ENCODE peak calls at places on chromosomes 16 and 17, in four cellular contexts. C, F, Z and Q are unnamed samples.

GRCh38 chr17:43020789-43021738 is 1.1 kb downstream of the VAT1 start:
- DNase-seq in C (peak), F (peak), Z (no peak), Q (no peak)

GRCh38 chr16:70253291-70254094 is 1.8 kb upstream of the EXOSC6 start:
- DNase-seq in C (peak), Z (no peak), F (no peak), Q (no peak)

GRCh38 chr16:2744711-2745110 is 7.7 kb upstream of the SRRM2 start:
- DNase-seq in F (no peak), C (no peak), Z (no peak), Q (no peak)

GRCh38 chr16:82832861-82833260 is 206.1 kb downstream of the CDH13 start:
- DNase-seq in C (no peak), Z (peak), F (no peak), Q (no peak)

GRCh38 chr16:21667575-21667974 is 3.8 kb downstream of the OTOA start:
- DNase-seq in Z (no peak), C (no peak), F (no peak), Q (no peak)

GRCh38 chr16:12998376-12999085 is 97.1 kb downstream of the SHISA9 start:
- DNase-seq in Z (no peak), C (no peak), F (no peak), Q (no peak)

GRCh38 chr17:57017625-57018024 is 39.7 kb downstream of the SCPEP1 start:
- DNase-seq in Z (no peak), F (no peak), C (no peak), Q (no peak)

GRCh38 chr16:75506567-75506966 is 11.3 kb upstream of the CHST6 start:
- DNase-seq in Z (no peak), C (no peak), F (no peak), Q (peak)

GRCh38 chr16:46748775-46749705 is 896 bp upstream of the MYLK3 start:
- DNase-seq in C (peak), F (peak), Z (no peak), Q (no peak)

GRCh38 chr17:28745777-28746473 is 2.1 kb downstream of the TRAF4 start:
- DNase-seq in Z (no peak), F (peak), C (no peak), Q (peak)

GRCh38 chr16:16120382-16121184 is 102.7 kb downstream of the ABCC6 start:
- DNase-seq in C (no peak), Z (no peak), F (peak), Q (no peak)

GRCh38 chr17:48596000-48596734 is 2.6 kb upstream of the HOXB5 start:
- DNase-seq in C (peak), Z (no peak), F (no peak), Q (no peak)

GRCh38 chr16:79097781-79098180 is 502.8 kb downstream of the MAF start:
- DNase-seq in C (peak), Z (no peak), F (no peak), Q (no peak)

GRCh38 chr17:78364436-78365281 is 4.8 kb upstream of the SOCS3 start:
- DNase-seq in F (no peak), C (no peak), Z (no peak), Q (no peak)

GRCh38 chr17:35892091-35892637 is 12.0 kb upstream of the CCL5 start:
- DNase-seq in F (no peak), C (no peak), Z (no peak), Q (no peak)

GRCh38 chr16:24652803-24653202 is 76.6 kb upstream of the TNRC6A start:
- DNase-seq in F (no peak), C (no peak), Z (no peak), Q (no peak)

GRCh38 chr17:4515501-4515900 is 16.8 kb downstream of the SPNS2 start:
- DNase-seq in Z (no peak), C (no peak), F (no peak), Q (no peak)

GRCh38 chr17:48871035-48871550 is 21.5 kb upstream of the ATP5MC1 start:
- DNase-seq in Z (no peak), F (no peak), C (no peak), Q (no peak)

GRCh38 chr17:34146440-34147043 is 108.5 kb upstream of the CCL2 start:
- DNase-seq in F (peak), C (peak), Z (no peak), Q (no peak)

GRCh38 chr17:67514998-67515397 is 137.9 kb downstream of the PITPNC1 start:
- DNase-seq in Z (no peak), C (no peak), F (no peak), Q (no peak)
- H3K27ac ChIP-seq in Z (no peak), C (peak), F (no peak), Q (no peak)

DNA sequence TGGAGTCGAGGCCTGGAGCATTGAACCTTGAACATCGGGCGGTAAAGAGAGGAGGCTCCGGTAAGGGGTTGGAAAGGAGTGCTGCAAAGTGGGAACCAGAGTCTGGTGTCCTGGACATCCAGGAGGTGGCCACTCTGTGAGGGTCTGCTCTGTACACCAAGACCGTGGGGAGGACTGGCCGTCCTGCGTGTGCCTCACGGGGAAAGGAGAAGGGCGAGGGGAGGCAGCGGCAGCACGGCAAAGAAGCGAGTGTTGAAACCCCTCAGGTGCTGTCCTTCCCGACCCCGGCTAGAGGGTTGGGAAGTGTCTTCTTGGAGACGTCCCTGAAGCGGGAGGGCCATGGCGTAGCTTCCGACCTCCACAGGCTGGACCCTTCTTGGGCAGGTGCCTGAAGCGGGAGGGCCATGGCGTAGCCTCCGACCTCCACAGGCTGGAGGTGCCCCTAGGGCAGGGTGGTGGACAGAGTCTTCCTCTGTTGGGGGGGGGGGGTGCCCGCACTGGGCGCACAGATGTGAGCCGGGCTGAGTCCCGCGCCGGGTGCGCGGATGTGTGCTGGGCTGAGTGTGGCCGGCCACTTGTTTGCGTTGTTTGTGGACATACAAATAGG is 42.0 kb downstream of the FOXK2 start:
- DNase-seq in C (no peak), Z (no peak), F (no peak), Q (no peak)
- H3K27ac ChIP-seq in C (no peak), Z (no peak), F (no peak), Q (no peak)

DNA sequence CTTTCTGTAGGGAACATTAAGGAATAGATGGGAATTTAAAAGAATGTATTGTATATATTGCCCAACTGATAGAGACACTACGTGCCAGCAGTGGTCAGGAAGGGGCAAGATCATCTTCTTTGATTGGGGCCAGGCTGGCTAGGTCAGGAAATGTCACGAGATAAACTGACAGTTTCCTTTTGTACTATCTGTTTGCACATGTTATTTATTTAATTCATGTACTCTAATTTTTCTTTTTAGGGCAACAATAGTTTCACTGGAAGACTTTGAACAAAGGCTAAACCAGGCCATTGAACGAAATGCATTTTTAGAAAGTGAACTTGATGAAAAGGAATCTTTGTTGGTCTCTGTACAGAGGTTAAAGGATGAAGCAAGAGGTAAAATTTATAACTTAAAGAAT is 12.6 kb downstream of the NDEL1 start:
- DNase-seq in F (no peak), C (no peak), Z (no peak), Q (no peak)
- H3K27ac ChIP-seq in F (no peak), C (no peak), Z (no peak), Q (no peak)

GRCh38 chr16:31473300-31474052 is 1.5 kb downstream of the TGFB1I1 start:
- DNase-seq in Z (no peak), C (no peak), F (no peak), Q (no peak)

GRCh38 chr16:31474173-31474714 is 2.3 kb downstream of the TGFB1I1 start:
- DNase-seq in F (no peak), C (no peak), Z (peak), Q (no peak)

GRCh38 chr16:31471875-31472558 is at the start of gene TGFB1I1:
- DNase-seq in Z (peak), F (no peak), C (peak), Q (no peak)

GRCh38 chr16:31471241-31471874 is 594 bp upstream of the TGFB1I1 start:
- DNase-seq in Z (no peak), C (peak), F (no peak), Q (no peak)

GRCh38 chr16:31472559-31473203 is 729 bp downstream of the TGFB1I1 start:
- DNase-seq in C (peak), F (peak), Z (peak), Q (peak)
- H3K27ac ChIP-seq in C (peak), F (peak), Z (peak), Q (peak)